ENCODE peak calls at places on chromosomes 12 and 14, in six cellular contexts. C is sigmoid colon; F is CD4-positive, alpha-beta memory T cell; G is uterus; X is mammary epithelial cell; H is left lung. Z is an unnamed sample. For H3K27me3, the result is how much of the 10 kb centered on the place peaks cover.

GRCh38 chr12:22286569-22286968 is 47.9 kb downstream of the ST8SIA1 start:
- DNase-seq in C (no peak), F (no peak), G (no peak), X (no peak), H (no peak), Z (no peak)

GRCh38 chr12:5586201-5586600 is 154.3 kb downstream of the NTF3 start:
- DNase-seq in C (no peak), F (no peak), G (no peak), X (no peak), H (no peak), Z (no peak)

GRCh38 chr14:36503771-36504741 is 16.0 kb downstream of the NKX2-1 start:
- DNase-seq in C (no peak), F (no peak), G (no peak), X (no peak), H (no peak), Z (no peak)

GRCh38 chr12:75294338-75294737 is 35.8 kb downstream of the CAPS2 start:
- DNase-seq in C (no peak), F (no peak), G (no peak), X (no peak), H (no peak), Z (no peak)

GRCh38 chr14:30034049-30034635 is 106.5 kb upstream of the PRKD1 start:
- DNase-seq in C (no peak), F (no peak), G (no peak), X (no peak), H (no peak), Z (no peak)

GRCh38 chr12:25186788-25187397 is 8.1 kb downstream of the DNAI7 start:
- DNase-seq in C (no peak), F (peak), G (no peak), X (peak), H (no peak), Z (no peak)

GRCh38 chr12:62192486-62193250 is 67.5 kb upstream of the USP15 start:
- DNase-seq in C (peak), F (peak), G (peak), X (peak), H (peak), Z (peak)

GRCh38 chr14:42229976-42230375 is 623.3 kb downstream of the LRFN5 start:
- DNase-seq in C (no peak), F (no peak), G (no peak), X (no peak), H (no peak), Z (no peak)

GRCh38 chr12:76790564-76791552 is 26.9 kb downstream of the ZDHHC17 start:
- DNase-seq in C (no peak), F (peak), G (no peak), X (no peak), H (no peak), Z (no peak)

GRCh38 chr14:101823511-101824120 is 62.1 kb downstream of the PPP2R5C start:
- DNase-seq in C (peak), F (peak), G (peak), X (no peak), H (no peak), Z (no peak)

GRCh38 chr12:30622509-30622908 is 73.2 kb downstream of the IPO8 start:
- DNase-seq in C (no peak), F (no peak), G (no peak), X (peak), H (no peak), Z (no peak)

GRCh38 chr14:54253195-54253947 is 143.4 kb upstream of the CDKN3 start:
- DNase-seq in C (no peak), F (no peak), G (no peak), X (peak), H (no peak), Z (no peak)

DNA sequence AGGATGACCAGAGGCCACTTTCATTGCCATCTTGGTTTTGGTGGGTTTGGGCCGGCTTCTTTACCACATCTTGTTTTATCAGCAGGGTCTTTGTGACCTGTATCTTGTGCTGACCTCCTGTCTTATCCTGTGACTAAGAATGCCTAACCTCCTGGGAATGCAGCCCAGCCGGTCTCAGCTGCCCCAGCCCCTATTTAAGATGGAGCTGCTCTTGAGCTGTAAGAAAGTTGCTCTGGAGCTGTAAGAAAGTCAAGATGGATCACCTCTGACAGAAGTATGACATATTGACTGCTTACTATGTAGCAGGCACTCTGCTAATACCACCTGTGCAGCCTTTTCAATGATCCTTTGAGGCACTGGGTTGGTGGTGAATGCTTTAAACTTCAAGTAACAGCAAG is 52.1 kb downstream of the RIN3 start:
- DNase-seq in C (no peak), F (no peak), G (no peak), X (no peak), H (no peak), Z (no peak)
- H3K27me3 ChIP-seq in C (under half), F (under half), G (under half), X (under half), H (under half), Z (under half)

GRCh38 chr12:54025507-54026393 is 2.5 kb upstream of the HOXC6 start:
- DNase-seq in C (no peak), F (no peak), G (no peak), X (no peak), H (no peak), Z (no peak)
- H3K27me3 ChIP-seq in C (half or more), F (half or more), G (under half), X (under half), H (half or more), Z (under half)

GRCh38 chr12:460301-461230 is 827 bp downstream of the B4GALNT3 start:
- DNase-seq in C (no peak), F (peak), G (peak), X (peak), H (no peak), Z (no peak)

GRCh38 chr12:462936-463705 is 3.4 kb downstream of the B4GALNT3 start:
- DNase-seq in C (no peak), F (peak), G (no peak), X (peak), H (no peak), Z (no peak)

GRCh38 chr12:459050-459429 is 699 bp upstream of the B4GALNT3 start:
- DNase-seq in C (no peak), F (no peak), G (no peak), X (no peak), H (no peak), Z (no peak)

GRCh38 chr12:459430-460258 is at the start of gene B4GALNT3:
- DNase-seq in C (no peak), F (peak), G (peak), X (peak), H (peak), Z (no peak)

DNA sequence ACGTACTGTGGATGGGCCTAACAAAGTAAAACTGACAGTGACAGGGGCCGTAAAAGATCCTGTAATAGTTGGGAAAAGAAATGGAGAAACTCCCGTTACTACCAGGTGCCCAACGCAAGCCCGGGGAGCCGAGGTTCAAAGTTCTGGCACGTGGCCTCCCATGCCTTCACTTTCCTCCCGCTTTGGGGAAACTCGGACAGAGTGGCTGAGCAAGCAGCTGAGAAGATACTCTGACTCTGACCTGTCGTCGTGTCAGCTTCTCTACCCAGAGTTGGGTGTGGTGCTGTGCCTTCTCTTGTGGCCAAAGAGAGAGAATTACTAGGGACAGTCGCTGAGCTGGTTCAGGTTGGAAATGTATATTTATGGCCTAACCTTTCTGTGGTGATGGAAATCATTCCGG is 1.7 kb downstream of the B4GALNT3 start:
- DNase-seq in C (no peak), F (no peak), G (no peak), X (no peak), H (no peak), Z (no peak)
- H3K27me3 ChIP-seq in C (under half), F (under half), G (under half), X (under half), H (under half), Z (under half)

GRCh38 chr12:52366738-52367485 is at the start of gene KRT85:
- DNase-seq in C (peak), F (no peak), G (no peak), X (no peak), H (no peak), Z (no peak)
- H3K27me3 ChIP-seq in C (under half), F (under half), G (under half), X (under half), H (under half), Z (under half)

GRCh38 chr14:33198684-33199083 is 260.0 kb downstream of the NPAS3 start:
- DNase-seq in C (no peak), F (no peak), G (no peak), X (no peak), H (no peak), Z (no peak)

GRCh38 chr14:33191855-33192254 is 253.2 kb downstream of the NPAS3 start:
- DNase-seq in C (no peak), F (no peak), G (no peak), X (no peak), H (no peak), Z (no peak)

GRCh38 chr14:33188880-33189279 is 250.2 kb downstream of the NPAS3 start:
- DNase-seq in C (no peak), F (no peak), G (no peak), X (no peak), H (no peak), Z (no peak)

GRCh38 chr14:33194551-33194950 is 255.9 kb downstream of the NPAS3 start:
- DNase-seq in C (no peak), F (no peak), G (no peak), X (no peak), H (no peak), Z (no peak)
- H3K27me3 ChIP-seq in C (under half), F (under half), G (under half), X (under half), H (under half), Z (under half)

GRCh38 chr12:114396869-114397719 is 8.8 kb downstream of the TBX5 start:
- DNase-seq in C (peak), F (no peak), G (no peak), X (no peak), H (no peak), Z (no peak)
- H3K27me3 ChIP-seq in C (half or more), F (under half), G (under half), X (under half), H (half or more), Z (half or more)

Z was measured in suprapubic skin.